ENCODE peak calls at places on chromosomes 12 and 14, in seven cellular contexts. J, N, A, G, X, I and K are unnamed samples.

GRCh38 chr12:105336411-105336810 is 5.9 kb downstream of the C12orf75 start:
- DNase-seq in N (no peak), A (no peak), G (no peak), X (no peak), I (no peak), J (no peak), K (no peak)

GRCh38 chr14:23361320-23361719 is 3.7 kb downstream of the EFS start:
- DNase-seq in G (no peak), X (no peak), J (no peak), A (no peak), I (no peak), N (no peak), K (no peak)

GRCh38 chr14:99936738-99937474 is 128.3 kb upstream of the EVL start:
- DNase-seq in N (no peak), J (no peak), G (no peak), I (no peak), A (no peak), X (peak), K (no peak)

GRCh38 chr14:75491376-75491978 is 30.8 kb upstream of the BATF start:
- DNase-seq in G (no peak), J (no peak), X (no peak), I (peak), N (no peak), A (no peak), K (no peak)

GRCh38 chr12:42588308-42588836 is 1.2 kb downstream of the PRICKLE1 start:
- DNase-seq in I (no peak), X (no peak), J (no peak), N (no peak), G (no peak), A (peak), K (no peak)

GRCh38 chr12:49187184-49187583 is 1.7 kb downstream of the TUBA1A start:
- DNase-seq in N (no peak), G (peak), I (no peak), J (no peak), X (no peak), A (peak), K (no peak)

GRCh38 chr12:7113389-7113871 is 4.4 kb upstream of the C1RL start:
- DNase-seq in J (no peak), A (no peak), N (no peak), X (peak), I (no peak), G (peak), K (no peak)

GRCh38 chr14:51836417-51836816 is 24.0 kb upstream of the GNG2 start:
- DNase-seq in N (no peak), J (no peak), I (no peak), G (no peak), X (no peak), A (no peak), K (no peak)

GRCh38 chr14:101282418-101282817 is 278.9 kb upstream of the DIO3 start:
- DNase-seq in G (no peak), N (no peak), A (no peak), J (no peak), I (no peak), X (no peak), K (no peak)

GRCh38 chr12:11827096-11827841 is 177.8 kb downstream of the ETV6 start:
- DNase-seq in N (peak), J (no peak), A (no peak), G (peak), X (peak), I (no peak), K (no peak)

GRCh38 chr14:89856871-89857345 is 97.6 kb downstream of the EFCAB11 start:
- DNase-seq in I (no peak), G (no peak), J (peak), N (no peak), A (no peak), X (no peak), K (no peak)

GRCh38 chr14:34059925-34060746 is 109.3 kb upstream of the EGLN3 start:
- DNase-seq in G (peak), J (peak), A (peak), X (peak), I (peak), N (peak), K (no peak)

GRCh38 chr14:66979083-66979974 is 209.9 kb upstream of the GARIN2 start:
- DNase-seq in X (no peak), N (no peak), I (no peak), A (no peak), J (no peak), G (no peak), K (no peak)

GRCh38 chr14:68479247-68479646 is 313.6 kb downstream of the ZFP36L1 start:
- DNase-seq in N (no peak), A (no peak), X (no peak), I (no peak), G (no peak), J (no peak), K (no peak)
- H3K27ac ChIP-seq in N (no peak), A (no peak), X (no peak), I (no peak), G (no peak), J (no peak), K (no peak)

DNA sequence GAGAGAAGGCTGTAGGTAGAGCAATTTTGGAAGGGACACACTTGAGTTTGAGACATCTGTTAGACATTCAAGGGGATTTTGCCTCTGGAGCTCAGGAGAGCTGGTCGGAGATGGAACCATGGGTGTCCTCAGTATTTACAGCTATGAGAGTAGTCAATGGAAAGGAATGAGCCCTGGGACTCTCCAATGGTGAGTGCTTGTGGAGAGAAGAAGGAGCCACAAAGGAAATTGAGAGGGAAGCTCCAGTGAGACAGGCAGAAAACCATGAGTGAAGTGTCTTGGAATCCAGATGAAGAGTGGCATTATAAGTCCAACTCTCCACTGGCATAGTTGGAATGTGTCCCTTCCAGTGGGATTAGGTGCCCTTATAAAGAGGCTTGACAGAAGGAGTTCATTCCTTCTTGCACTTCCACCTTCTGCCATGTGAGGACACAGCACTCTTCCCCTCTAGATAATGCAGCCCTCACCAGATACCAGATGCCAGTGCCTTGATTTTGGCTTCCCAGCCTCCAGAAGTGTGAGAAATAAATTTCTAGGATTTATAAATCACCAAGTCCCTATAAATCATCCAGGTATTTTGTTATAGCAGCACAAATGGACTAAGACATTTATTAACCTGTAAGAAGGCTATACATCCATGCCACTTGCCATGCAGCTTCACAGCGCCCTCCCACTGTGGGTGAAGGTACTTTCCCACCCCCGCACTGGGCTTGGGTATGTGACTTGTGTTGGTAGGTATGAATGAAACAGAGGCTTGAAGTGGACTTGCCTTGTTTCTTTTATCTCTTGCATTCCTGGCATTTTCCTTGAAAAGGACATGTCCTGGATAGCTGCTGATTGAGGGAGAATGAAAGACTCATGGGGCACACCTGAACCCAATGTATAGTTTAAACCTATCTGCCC is 27.3 kb downstream of the LLPH start:
- DNase-seq in N (no peak), J (no peak), I (no peak), A (no peak), X (peak), G (no peak), K (no peak)
- TF ChIP-seq CTCF in N (no peak), J (no peak), I (no peak), A (no peak), X (peak), G (no peak), K (no peak)

GRCh38 chr14:92956961-92957360 is 34.0 kb downstream of the CHGA start:
- DNase-seq in X (no peak), I (no peak), N (no peak), G (no peak), J (no peak), A (no peak), K (no peak)

GRCh38 chr14:92952497-92953298 is 29.7 kb downstream of the CHGA start:
- DNase-seq in X (no peak), I (no peak), J (no peak), G (no peak), A (peak), N (no peak), K (no peak)

GRCh38 chr14:92955381-92955780 is 32.4 kb downstream of the CHGA start:
- DNase-seq in J (no peak), I (no peak), N (no peak), A (no peak), G (no peak), X (no peak), K (no peak)

GRCh38 chr14:92953526-92953925 is 30.6 kb downstream of the CHGA start:
- DNase-seq in N (no peak), I (no peak), A (no peak), G (no peak), X (no peak), J (no peak), K (no peak)

GRCh38 chr14:92954933-92955332 is 32.0 kb downstream of the CHGA start:
- DNase-seq in A (no peak), I (no peak), G (no peak), X (no peak), N (no peak), J (no peak), K (no peak)
- H3K27ac ChIP-seq in A (peak), I (no peak), G (no peak), X (no peak), N (no peak), J (no peak), K (no peak)

GRCh38 chr12:31234955-31235867 is 90.7 kb downstream of the SINHCAF start:
- DNase-seq in G (peak), X (peak), J (peak), N (peak), I (no peak), A (no peak), K (no peak)
- TF ChIP-seq CTCF in G (peak), X (peak), J (peak), N (peak), I (no peak), A (peak), K (peak)

DNA sequence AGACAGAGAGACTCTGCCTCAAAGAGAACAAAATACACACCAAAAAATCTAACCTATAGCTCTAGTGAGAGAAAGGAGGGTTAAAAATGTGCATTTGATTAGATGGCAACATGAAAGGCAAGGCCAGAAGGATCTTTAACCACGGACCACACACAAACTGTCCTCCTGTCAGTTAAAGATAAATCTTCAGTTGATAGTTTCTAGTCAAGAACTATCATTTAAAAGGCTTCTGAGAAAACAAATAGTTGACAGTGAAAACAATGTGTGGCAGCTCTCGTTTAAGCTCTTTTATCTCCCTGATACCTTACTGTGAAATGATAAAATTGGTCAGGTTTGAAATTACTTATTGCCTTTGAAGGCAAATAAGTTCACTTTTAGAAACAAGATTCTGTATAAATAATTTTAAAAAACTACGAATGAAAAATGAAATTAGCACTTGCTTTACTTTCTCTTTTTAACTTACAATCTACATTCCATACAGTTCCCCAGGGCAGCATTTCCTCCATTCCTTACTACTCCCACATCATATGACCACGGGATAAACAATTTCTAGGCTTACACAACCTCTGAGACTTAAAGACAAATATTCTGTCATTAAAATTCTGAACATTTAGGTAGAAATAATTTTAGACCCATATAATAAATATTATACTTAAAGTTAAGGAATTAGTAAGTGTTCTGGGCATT is 71.4 kb upstream of the GNPNAT1 start:
- DNase-seq in X (no peak), G (no peak), I (no peak), A (no peak), J (no peak), N (no peak), K (no peak)
- H3K27ac ChIP-seq in X (peak), G (no peak), I (no peak), A (peak), J (no peak), N (no peak), K (peak)

GRCh38 chr14:63852817-63853730 is at the start of gene SYNE2:
- DNase-seq in J (peak), I (peak), X (peak), G (peak), A (peak), N (peak), K (no peak)
- TF ChIP-seq CTCF in J (no peak), I (no peak), X (peak), G (peak), A (peak), N (no peak), K (peak)

GRCh38 chr12:101793401-101793800 is 37.4 kb downstream of the GNPTAB start:
- DNase-seq in A (no peak), I (no peak), N (no peak), X (no peak), J (no peak), G (no peak), K (no peak)
- H3K27ac ChIP-seq in A (no peak), I (peak), N (no peak), X (no peak), J (no peak), G (no peak), K (no peak)

DNA sequence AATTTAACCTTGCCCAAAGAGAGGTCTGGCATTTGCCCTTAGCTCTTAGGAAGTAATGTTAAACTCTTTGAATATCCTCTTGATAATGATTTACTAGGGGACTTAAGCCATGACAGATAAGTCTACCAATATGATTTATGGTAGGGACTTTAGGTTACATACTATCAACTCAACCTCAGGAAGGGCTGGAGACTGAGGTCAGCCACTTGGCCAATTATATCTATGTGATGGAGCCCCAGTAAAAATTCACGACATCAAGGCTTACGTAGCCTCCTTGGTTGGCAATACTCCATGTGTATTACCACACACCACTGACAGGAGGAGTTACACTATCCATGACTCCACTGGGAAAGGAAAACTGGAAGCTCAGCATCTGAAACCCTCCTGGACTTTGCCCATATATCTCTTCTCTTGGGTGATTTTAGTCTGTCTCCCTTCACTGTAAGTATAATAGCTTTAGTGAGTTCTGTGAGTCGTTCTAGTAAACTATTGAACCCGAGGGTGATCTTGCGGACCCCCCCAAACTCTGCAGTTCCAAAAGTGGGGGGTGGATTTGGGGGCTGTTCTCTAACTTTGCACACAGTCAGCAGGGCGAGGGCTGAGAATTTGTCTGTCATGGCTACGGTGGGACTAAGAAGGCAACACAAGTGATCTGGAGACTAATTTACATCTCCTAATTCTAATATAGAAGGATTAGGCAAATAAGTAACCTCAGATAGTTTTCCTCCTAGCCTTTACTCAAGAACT is 62.3 kb downstream of the R3HDM2 start:
- DNase-seq in J (no peak), I (no peak), A (no peak), X (peak), G (peak), N (no peak), K (no peak)
- TF ChIP-seq CTCF in J (no peak), I (no peak), A (no peak), X (no peak), G (peak), N (no peak), K (no peak)